ENCODE peak calls at places on chromosomes 5 and 9, in seven cellular contexts. N is osteoblast; C is fibroblast of pulmonary artery; W is astrocyte; S is CD8-positive, alpha-beta T cell; E is omental fat pad; O is endothelial cell. T is an unnamed sample.

GRCh38 chr5:40475546-40475945 is 204.2 kb upstream of the PTGER4 start:
- DNase-seq in N (no peak), C (no peak), W (no peak), S (no peak), E (no peak), O (no peak), T (no peak)

GRCh38 chr5:144247131-144247530 is 76.5 kb downstream of the KCTD16 start:
- DNase-seq in N (peak; percentile 47), C (no peak), W (no peak), S (no peak), E (no peak), O (no peak), T (no peak)

GRCh38 chr5:54480296-54480695 is 24.8 kb downstream of the HSPB3 start:
- DNase-seq in N (no peak), C (no peak), W (peak; percentile 35), S (no peak), E (no peak), O (no peak), T (no peak)

GRCh38 chr9:97940707-97941106 is 2.7 kb upstream of the HEMGN start:
- DNase-seq in N (no peak), C (no peak), W (no peak), S (no peak), E (no peak), O (no peak), T (no peak)

GRCh38 chr9:34496149-34496712 is 26.6 kb downstream of the ENHO start:
- DNase-seq in N (no peak), C (peak; percentile 79), W (no peak), S (no peak), E (no peak), O (no peak), T (peak; percentile 67)

GRCh38 chr5:40584054-40584453 is 95.7 kb upstream of the PTGER4 start:
- DNase-seq in N (no peak), C (no peak), W (no peak), S (no peak), E (no peak), O (no peak), T (no peak)

GRCh38 chr5:179406031-179406681 is 60.9 kb upstream of the ADAMTS2 start:
- DNase-seq in N (peak; percentile 88), C (peak; percentile 24), W (no peak), S (no peak), E (no peak), O (no peak), T (no peak)

GRCh38 chr5:173310861-173311515 is 17.2 kb downstream of the STC2 start:
- DNase-seq in N (peak; percentile 81), C (peak; percentile 68), W (no peak), S (no peak), E (no peak), O (no peak), T (peak; percentile 52)

GRCh38 chr5:178130576-178131445 is at the start of gene RMND5B:
- DNase-seq in N (peak; percentile 99), C (peak; percentile 69), W (peak; percentile 53), S (peak; percentile 72), E (peak; percentile 43), O (peak; percentile 83), T (peak; percentile 80)
- TF ChIP-seq CTCF in N (no peak), C (no peak), W (no peak), S (no peak), E (no peak), O (no peak), T (no peak)

DNA sequence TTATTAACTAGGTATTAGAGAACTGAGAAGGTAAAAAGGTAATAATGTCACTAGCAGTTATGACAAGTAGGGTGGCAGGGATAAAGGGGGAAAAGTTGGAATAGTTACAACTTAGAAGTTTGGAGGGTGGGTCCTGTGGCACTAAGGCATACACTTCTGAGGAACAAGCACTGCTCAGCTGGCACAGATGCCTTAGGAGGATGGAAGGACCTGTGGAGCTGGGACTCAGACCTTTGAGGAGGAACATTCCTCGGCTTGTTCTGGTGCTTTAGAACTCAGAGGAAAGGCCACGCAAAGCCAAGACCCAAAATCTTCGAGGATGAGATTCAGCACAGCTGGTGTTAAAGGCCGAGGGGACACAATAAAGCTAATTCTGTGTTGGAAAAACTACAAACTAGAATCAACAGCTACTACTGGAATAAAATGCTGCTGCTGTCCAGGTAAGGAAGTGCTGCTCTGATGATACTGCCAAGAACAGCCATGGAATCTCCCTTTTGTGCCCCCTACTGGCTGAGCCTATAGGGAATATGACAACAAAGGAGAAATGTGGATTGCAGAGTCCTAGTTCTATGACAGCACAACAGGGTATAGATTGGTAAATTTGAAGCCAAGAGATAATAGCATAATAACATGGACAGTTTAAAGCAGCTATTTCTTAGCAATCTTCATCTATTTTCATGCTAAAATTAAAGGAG is 126.7 kb downstream of the SLC25A46 start:
- DNase-seq in N (peak; percentile 59), C (peak; percentile 67), W (peak; percentile 15), S (no peak), E (no peak), O (peak; percentile 65), T (peak; percentile 76)
- TF ChIP-seq CTCF in N (peak; percentile 51), C (peak; percentile 85), W (peak; percentile 49), S (no peak), E (no peak), O (peak; percentile 66), T (peak; percentile 42)

GRCh38 chr5:172293054-172293744 is 9.6 kb upstream of the UBTD2 start:
- DNase-seq in N (peak; percentile 79), C (peak; percentile 82), W (peak; percentile 43), S (peak; percentile 51), E (no peak), O (peak; percentile 57), T (peak; percentile 87)
- TF ChIP-seq CTCF in N (peak; percentile 96), C (peak; percentile 90), W (peak; percentile 93), S (peak; percentile 82), E (no peak), O (peak; percentile 47), T (peak; percentile 97)

DNA sequence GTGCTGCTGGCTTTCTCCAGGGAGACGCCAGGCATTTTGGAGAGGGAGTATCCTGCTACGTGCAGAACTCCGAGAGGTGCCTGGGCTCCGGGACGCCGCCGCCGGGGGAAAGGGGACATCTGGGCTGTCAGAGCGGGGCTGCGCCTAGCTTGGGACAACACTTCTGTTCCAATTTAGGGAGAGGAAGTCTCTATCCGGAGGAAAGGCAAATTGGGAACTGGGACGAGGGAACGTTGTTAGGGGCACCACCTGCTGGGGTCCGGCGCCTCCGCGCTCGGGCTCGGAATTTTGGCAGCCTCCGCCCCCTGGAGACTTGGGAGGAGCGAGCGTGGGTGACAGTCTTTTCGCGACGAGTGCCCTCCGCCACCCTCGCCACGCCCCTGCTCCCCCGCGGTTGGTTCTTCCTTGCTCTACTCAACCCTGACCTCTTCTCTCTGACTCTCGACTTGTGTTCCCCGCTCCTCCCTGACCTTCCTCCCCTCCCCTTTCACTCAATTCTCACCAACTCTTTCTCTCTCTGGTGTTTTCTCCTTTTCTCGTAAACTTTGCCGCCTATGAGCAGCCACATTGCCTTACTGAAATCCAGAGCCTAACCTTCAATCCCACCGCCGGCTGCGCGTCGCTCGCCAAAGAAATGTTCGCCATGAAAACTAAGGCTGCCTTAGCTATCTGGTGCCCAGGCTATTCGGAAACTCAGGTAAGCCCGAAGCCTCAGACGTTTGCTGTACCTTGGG is 1.6 kb downstream of the TSLP start:
- DNase-seq in N (peak; percentile 79), C (no peak), W (peak; percentile 14), S (peak; percentile 56), E (peak; percentile 40), O (peak; percentile 55), T (peak; percentile 33)
- TF ChIP-seq CTCF in N (no peak), C (no peak), W (no peak), S (no peak), E (no peak), O (no peak), T (no peak)

GRCh38 chr5:65035212-65036206 is 266.8 kb downstream of the CWC27 start:
- DNase-seq in N (peak; percentile 98), C (peak; percentile 96), W (peak; percentile 91), S (peak; percentile 79), E (peak; percentile 58), O (peak; percentile 96), T (peak; percentile 81)
- TF ChIP-seq CTCF in N (no peak), C (no peak), W (no peak), S (no peak), E (no peak), O (no peak), T (no peak)

GRCh38 chr5:150272531-150272930 is 17.0 kb downstream of the CAMK2A start:
- DNase-seq in N (peak; percentile 94), C (peak; percentile 60), W (no peak), S (no peak), E (no peak), O (peak; percentile 41), T (peak; percentile 81)
- TF ChIP-seq CTCF in N (peak; percentile 55), C (peak; percentile 64), W (peak; percentile 26), S (no peak), E (no peak), O (no peak), T (peak; percentile 84)

GRCh38 chr9:124625084-124625483 is 117.9 kb upstream of the NR5A1 start:
- DNase-seq in N (no peak), C (no peak), W (no peak), S (no peak), E (no peak), O (no peak), T (no peak)
- TF ChIP-seq CTCF in N (no peak), C (no peak), W (no peak), S (no peak), E (no peak), O (no peak), T (no peak)